ENCODE peak calls at places on chromosomes 2 and 18, in six cellular contexts. S is AG04450; W is BJ; P is CD4-positive, alpha-beta T cell; V is astrocyte of the spinal cord; J is IMR-90. U is an unnamed sample.
A peak's percentile ranks its signal among the peaks of the same experiment; 100 is the strongest.

GRCh38 chr2:207682557-207682956 is 28.9 kb upstream of the CCNYL1 start:
- DNase-seq in W (no peak), S (no peak), P (no peak), J (no peak), V (no peak), U (no peak)

GRCh38 chr18:46155652-46156051 is 51.5 kb downstream of the HAUS1 start:
- DNase-seq in V (peak; percentile 79), J (peak; percentile 90), S (peak; percentile 58), W (peak; percentile 82), P (peak; percentile 32), U (peak; percentile 43)

GRCh38 chr2:43887176-43887575 is 48.4 kb downstream of the ABCG8 start:
- DNase-seq in J (no peak), V (no peak), W (no peak), S (no peak), P (no peak), U (no peak)

GRCh38 chr2:127320067-127320466 is 26.1 kb upstream of the ERCC3 start:
- DNase-seq in W (no peak), V (no peak), S (no peak), P (no peak), J (peak; percentile 11), U (no peak)

GRCh38 chr2:33791625-33792024 is 192.5 kb upstream of the FAM98A start:
- DNase-seq in W (peak; percentile 93), V (peak; percentile 85), S (peak; percentile 3), J (peak; percentile 73), P (no peak), U (peak; percentile 47)

GRCh38 chr2:23606968-23607367 is 222.0 kb downstream of the KLHL29 start:
- DNase-seq in S (peak; percentile 32), W (no peak), P (no peak), J (peak; percentile 82), V (peak; percentile 69), U (no peak)

GRCh38 chr18:36314098-36314497 is 16.6 kb downstream of the FHOD3 start:
- DNase-seq in S (no peak), J (peak; percentile 55), W (no peak), V (peak; percentile 32), P (no peak), U (no peak)

GRCh38 chr18:38241736-38242135 is 676.1 kb upstream of the CELF4 start:
- DNase-seq in P (no peak), V (peak; percentile 75), J (no peak), S (no peak), W (no peak), U (no peak)

GRCh38 chr2:55839182-55839819 is 84.3 kb downstream of the EFEMP1 start:
- DNase-seq in J (peak; percentile 46), S (peak; percentile 23), V (peak; percentile 42), P (no peak), W (no peak), U (no peak)

GRCh38 chr2:195343942-195344530 is 313.0 kb upstream of the SLC39A10 start:
- DNase-seq in S (no peak), J (peak; percentile 78), P (no peak), W (no peak), V (peak; percentile 40), U (no peak)

GRCh38 chr18:41532344-41533086 is 422.5 kb upstream of the PIK3C3 start:
- DNase-seq in S (no peak), P (no peak), W (no peak), J (peak; percentile 1), V (peak; percentile 1), U (no peak)

GRCh38 chr2:81650048-81650971 is 1345.8 kb upstream of the LRRTM1 start:
- DNase-seq in W (no peak), V (no peak), J (peak; percentile 39), S (no peak), P (no peak), U (no peak)

GRCh38 chr2:237075749-237076599 is 9.7 kb upstream of the COPS8 start:
- DNase-seq in S (no peak), J (peak; percentile 4), P (no peak), V (no peak), W (no peak), U (no peak)

GRCh38 chr2:45575881-45576280 is 35.2 kb downstream of the SRBD1 start:
- DNase-seq in J (no peak), W (no peak), S (no peak), P (no peak), V (no peak), U (no peak)

GRCh38 chr18:3816601-3817363 is 366.8 kb downstream of the TGIF1 start:
- DNase-seq in W (peak; percentile 97), S (peak; percentile 93), V (peak; percentile 94), P (no peak), J (peak; percentile 99), U (peak; percentile 84)

GRCh38 chr18:22471546-22472131 is 53.9 kb upstream of the CTAGE1 start:
- DNase-seq in P (no peak), J (peak; percentile 64), W (no peak), S (no peak), V (peak; percentile 55), U (no peak)

GRCh38 chr2:14779252-14779651 is 146.7 kb downstream of the LRATD1 start:
- DNase-seq in S (no peak), J (no peak), P (no peak), W (no peak), V (no peak), U (no peak)

GRCh38 chr18:9475643-9476580 is 599 bp downstream of the RALBP1 start:
- DNase-seq in S (no peak), P (peak; percentile 21), W (no peak), V (peak; percentile 29), J (peak; percentile 39), U (no peak)

GRCh38 chr2:215171151-215171550 is 32.7 kb upstream of the ABCA12 start:
- DNase-seq in J (no peak), W (peak; percentile 6), V (peak; percentile 3), S (no peak), P (no peak), U (no peak)

GRCh38 chr2:126779286-126779605 is 119.4 kb upstream of the TEX51 start:
- DNase-seq in J (no peak), W (no peak), S (no peak), V (no peak), P (no peak), U (no peak)

GRCh38 chr18:3910507-3910906 is 460.5 kb downstream of the TGIF1 start:
- DNase-seq in V (peak; percentile 49), J (peak; percentile 68), W (no peak), S (no peak), P (no peak), U (no peak)

GRCh38 chr2:200039847-200040246 is 84.5 kb downstream of the MAIP1 start:
- DNase-seq in W (peak; percentile 99), J (peak; percentile 99), P (no peak), V (peak; percentile 80), S (peak; percentile 99), U (peak; percentile 98)

GRCh38 chr2:44638649-44639048 is 276.9 kb downstream of the CAMKMT start:
- DNase-seq in J (no peak), P (no peak), W (no peak), V (no peak), S (no peak), U (no peak)

GRCh38 chr18:75293591-75293990 is 83.0 kb downstream of the TSHZ1 start:
- DNase-seq in J (peak; percentile 26), V (peak; percentile 40), W (no peak), P (no peak), S (no peak), U (no peak)

GRCh38 chr2:240930631-240931318 is 24.6 kb downstream of the CROCC2 start:
- DNase-seq in P (no peak), J (no peak), S (no peak), W (no peak), V (no peak), U (no peak)

GRCh38 chr2:205746408-205746785 is 64.1 kb downstream of the NRP2 start:
- DNase-seq in J (no peak), S (no peak), W (no peak), P (no peak), V (no peak), U (no peak)

GRCh38 chr2:213726101-213726500 is 441.8 kb downstream of the SPAG16 start:
- DNase-seq in P (no peak), V (no peak), W (no peak), S (no peak), J (no peak), U (no peak)

GRCh38 chr2:79670198-79670597 is 157.3 kb downstream of the CTNNA2 start:
- DNase-seq in P (no peak), J (no peak), W (no peak), V (no peak), S (no peak), U (no peak)
- TF ChIP-seq CTCF in P (no peak), J (no peak), W (no peak), V (no peak), S (no peak), U (no peak)

GRCh38 chr18:40375811-40376210 is 1579.2 kb upstream of the PIK3C3 start:
- DNase-seq in J (peak; percentile 4), S (no peak), W (no peak), V (peak; percentile 10), P (no peak), U (no peak)
- TF ChIP-seq CTCF in J (no peak), S (no peak), W (no peak), V (no peak), P (no peak), U (no peak)

DNA sequence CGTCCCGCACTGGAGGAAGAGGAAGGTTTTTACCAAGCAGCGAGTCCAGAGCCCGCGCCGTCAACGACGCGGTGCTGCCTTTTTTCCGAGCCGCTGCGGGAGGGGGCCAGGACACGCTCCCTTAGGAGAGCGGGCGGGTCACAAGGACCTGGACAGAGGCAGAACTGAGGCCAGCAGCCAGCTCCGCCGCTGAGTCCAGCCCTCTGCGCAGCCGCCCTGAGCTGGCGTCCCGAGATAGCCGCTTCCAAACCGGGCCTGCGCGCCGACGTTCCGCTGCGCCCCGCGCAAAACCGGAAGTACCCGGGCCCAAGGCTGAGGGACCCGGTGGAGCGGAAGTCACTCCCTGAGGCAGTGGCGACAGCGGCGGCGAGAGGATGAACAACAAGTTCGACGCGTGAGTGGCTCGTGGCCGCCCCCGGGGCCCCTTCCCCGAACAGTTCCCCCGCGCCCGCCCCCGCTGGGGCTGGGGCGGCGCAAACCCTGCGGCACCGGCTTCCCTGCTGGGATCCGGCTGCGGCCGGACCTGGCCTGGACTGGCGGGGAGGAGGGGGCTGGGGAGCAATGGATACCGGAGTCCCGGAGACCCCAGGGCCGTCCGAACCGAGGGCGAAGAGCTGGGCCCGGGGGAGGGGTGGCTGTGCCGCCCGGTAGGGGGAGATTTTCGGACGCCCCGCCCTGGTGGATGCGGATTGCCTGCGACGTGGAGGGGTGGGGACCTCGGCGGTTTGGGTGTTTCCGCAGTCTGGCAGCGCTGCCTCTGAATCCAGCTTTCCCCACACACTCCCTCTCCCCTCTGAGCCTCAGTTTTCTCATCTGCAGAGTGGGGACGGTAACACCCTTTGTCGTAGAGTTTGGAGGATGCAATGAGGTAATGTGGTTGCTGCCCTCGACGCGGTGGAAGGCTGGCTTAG is at the start of the genes EIF4E2 and TIGD1:
- DNase-seq in P (peak; percentile 88), J (peak; percentile 94), W (peak; percentile 65), V (peak; percentile 95), S (peak; percentile 72), U (peak; percentile 76)
- TF ChIP-seq CTCF in P (peak; percentile 62), J (peak; percentile 26), W (peak; percentile 42), V (no peak), S (peak; percentile 40), U (peak; percentile 9)

GRCh38 chr2:20061940-20062339 is 10.5 kb upstream of the LAPTM4A start:
- DNase-seq in W (no peak), P (no peak), V (no peak), S (no peak), J (no peak), U (no peak)

GRCh38 chr2:20061476-20061875 is 10.0 kb upstream of the LAPTM4A start:
- DNase-seq in W (no peak), P (no peak), V (peak; percentile 62), S (peak; percentile 38), J (peak; percentile 81), U (peak; percentile 62)

GRCh38 chr2:20064841-20065240 is 13.4 kb upstream of the LAPTM4A start:
- DNase-seq in W (no peak), P (no peak), S (no peak), J (no peak), V (no peak), U (no peak)

GRCh38 chr2:20064421-20064820 is 13.0 kb upstream of the LAPTM4A start:
- DNase-seq in J (no peak), P (no peak), V (no peak), S (no peak), W (no peak), U (no peak)

GRCh38 chr2:20062615-20063545 is 11.5 kb upstream of the LAPTM4A start:
- DNase-seq in S (peak; percentile 96), P (no peak), V (peak; percentile 96), J (peak; percentile 99), W (peak; percentile 81), U (peak; percentile 84)
- TF ChIP-seq CTCF in S (peak; percentile 41), P (no peak), V (no peak), J (peak; percentile 19), W (no peak), U (no peak)